ENCODE peak calls at places on chromosomes 5 and 9, in ten cellular contexts. R, X, D, W, K, Z, I, A, T and J are unnamed samples.

GRCh38 chr5:91848453-91848852 is 465.3 kb upstream of the ARRDC3 start:
- DNase-seq in D (peak; percentile 94), I (no peak), X (no peak), R (peak; percentile 91), A (no peak), K (peak; percentile 82), T (no peak), Z (no peak), W (peak; percentile 93), J (no peak)

GRCh38 chr9:96484521-96484931 is 34.6 kb downstream of the HABP4 start:
- DNase-seq in W (no peak), I (peak; percentile 66), Z (no peak), A (no peak), T (no peak), D (no peak), X (no peak), R (peak; percentile 25), K (no peak), J (peak; percentile 27)

GRCh38 chr5:40437452-40437861 is 242.3 kb upstream of the PTGER4 start:
- DNase-seq in K (peak; percentile 88), X (no peak), R (peak; percentile 93), W (peak; percentile 6), T (no peak), A (peak; percentile 28), Z (no peak), I (no peak), D (peak; percentile 86), J (peak; percentile 29)

GRCh38 chr5:59562756-59563389 is 330.7 kb downstream of the PDE4D start:
- DNase-seq in K (peak; percentile 6), A (no peak), T (peak; percentile 69), Z (peak; percentile 4), D (peak; percentile 84), R (peak; percentile 95), I (peak; percentile 82), W (peak; percentile 99), X (peak; percentile 72), J (peak; percentile 91)

GRCh38 chr9:122580360-122580759 is 2.8 kb downstream of the OR1L8 start:
- DNase-seq in W (no peak), Z (no peak), D (peak; percentile 90), X (no peak), I (no peak), T (peak; percentile 55), R (peak; percentile 72), A (no peak), K (peak; percentile 72), J (no peak)

GRCh38 chr5:110362252-110362651 is 364.2 kb downstream of the TMEM232 start:
- DNase-seq in T (no peak), R (no peak), A (no peak), I (no peak), K (no peak), D (no peak), X (no peak), Z (no peak), W (no peak), J (no peak)

GRCh38 chr5:55816342-55816741 is 34.8 kb upstream of the IL31RA start:
- DNase-seq in R (peak; percentile 94), X (no peak), A (no peak), I (no peak), K (peak; percentile 65), D (peak; percentile 79), T (no peak), Z (no peak), W (peak; percentile 3), J (no peak)

GRCh38 chr5:140801494-140801841 is 611 bp downstream of the PCDHA3 start:
- DNase-seq in R (no peak), W (no peak), X (no peak), A (no peak), K (no peak), I (no peak), Z (no peak), D (peak; percentile 31), T (no peak), J (no peak)

GRCh38 chr5:180172447-180173197 is 36.4 kb downstream of the RASGEF1C start:
- DNase-seq in D (no peak), W (no peak), A (no peak), T (no peak), K (no peak), X (no peak), R (no peak), I (no peak), Z (no peak), J (no peak)

GRCh38 chr9:6937209-6937608 is 179.4 kb downstream of the KDM4C start:
- DNase-seq in K (no peak), X (no peak), R (no peak), A (no peak), T (no peak), D (no peak), Z (no peak), W (no peak), I (no peak), J (no peak)

GRCh38 chr9:124410321-124410913 is 4.8 kb downstream of the PSMB7 start:
- DNase-seq in T (no peak), D (no peak), I (no peak), W (no peak), Z (no peak), R (no peak), K (no peak), X (no peak), A (no peak), J (no peak)

GRCh38 chr5:142722896-142723295 is 37.0 kb upstream of the FGF1 start:
- DNase-seq in Z (no peak), R (no peak), D (no peak), I (no peak), A (no peak), X (no peak), K (no peak), W (no peak), T (no peak), J (no peak)